ENCODE peak calls at places on chromosomes 2 and 18, in five cellular contexts. R, C, D, Z and J are unnamed samples.

GRCh38 chr18:42850174-42850766 is 265.2 kb downstream of the RIT2 start:
- DNase-seq in R (no peak), C (peak), D (no peak), Z (no peak), J (no peak)

GRCh38 chr2:75047189-75047812 is 88.9 kb downstream of the POLE4 start:
- DNase-seq in R (no peak), C (no peak), D (no peak), Z (no peak), J (no peak)

GRCh38 chr18:13465476-13465875 is 246.9 kb downstream of the LDLRAD4 start:
- DNase-seq in R (no peak), C (no peak), D (no peak), Z (no peak), J (no peak)

GRCh38 chr2:207255565-207255964 is 89.8 kb upstream of the KLF7 start:
- DNase-seq in R (no peak), C (no peak), D (no peak), Z (no peak), J (no peak)

GRCh38 chr2:121532894-121533293 is 2.2 kb downstream of the RNU4ATAC start:
- DNase-seq in R (no peak), C (no peak), D (no peak), Z (no peak), J (no peak)

GRCh38 chr2:98458207-98458606 is 13.5 kb downstream of the INPP4A start:
- DNase-seq in R (no peak), C (no peak), D (no peak), Z (no peak), J (no peak)

GRCh38 chr2:158928965-158929364 is 39.5 kb upstream of the TANC1 start:
- DNase-seq in R (no peak), C (no peak), D (no peak), Z (no peak), J (no peak)

GRCh38 chr2:199278099-199278498 is 179.6 kb downstream of the SATB2 start:
- DNase-seq in R (no peak), C (no peak), D (no peak), Z (no peak), J (no peak)

GRCh38 chr2:109254174-109254904 is 125.3 kb downstream of the SH3RF3 start:
- DNase-seq in R (no peak), C (no peak), D (no peak), Z (no peak), J (no peak)

GRCh38 chr2:236656721-236657120 is 87.1 kb downstream of the ACKR3 start:
- DNase-seq in R (no peak), C (no peak), D (no peak), Z (no peak), J (no peak)

GRCh38 chr2:28366496-28367282 is 26.0 kb upstream of the FOSL2 start:
- DNase-seq in R (peak), C (no peak), D (no peak), Z (peak), J (no peak)

GRCh38 chr2:67277450-67277849 is 119.7 kb upstream of the ETAA1 start:
- DNase-seq in R (peak), C (no peak), D (no peak), Z (no peak), J (no peak)